ENCODE peak calls at places on chromosomes 1 and 21, in eight cellular contexts. Z, X, G, A, P, T, Q and W are unnamed samples.

GRCh38 chr1:61277129-61277801 is 194.9 kb downstream of the NFIA start:
- DNase-seq in G (no peak), Q (no peak), X (no peak), T (no peak), A (no peak), P (no peak), Z (no peak), W (no peak)

GRCh38 chr1:17365271-17365670 is 6.7 kb upstream of the PADI6 start:
- DNase-seq in Q (no peak), P (no peak), A (no peak), X (no peak), Z (no peak), T (no peak), G (no peak), W (no peak)

GRCh38 chr1:41481109-41481775 is 3.2 kb downstream of the EDN2 start:
- DNase-seq in A (no peak), G (no peak), X (no peak), P (no peak), T (no peak), Q (no peak), Z (no peak), W (no peak)

GRCh38 chr1:60903591-60903990 is 178.8 kb upstream of the NFIA start:
- DNase-seq in Z (no peak), G (no peak), Q (no peak), A (peak), X (peak), T (peak), P (peak), W (no peak)

GRCh38 chr21:38793926-38794713 is 11.6 kb upstream of the ETS2 start:
- DNase-seq in G (no peak), Q (no peak), X (peak), P (no peak), Z (no peak), A (no peak), T (no peak), W (no peak)

GRCh38 chr1:64942118-64942517 is 24.2 kb downstream of the JAK1 start:
- DNase-seq in Z (no peak), T (no peak), A (no peak), Q (no peak), G (no peak), X (no peak), P (no peak), W (no peak)

GRCh38 chr1:234309598-234310459 is 63.4 kb upstream of the COA6 start:
- DNase-seq in Z (no peak), A (no peak), X (peak), P (peak), G (peak), T (peak), Q (peak), W (peak)

GRCh38 chr1:41843378-41843777 is 75.3 kb downstream of the HIVEP3 start:
- DNase-seq in G (peak), Z (peak), Q (no peak), T (peak), X (no peak), A (no peak), P (peak), W (no peak)

GRCh38 chr1:32487182-32487581 is 22.3 kb downstream of the ZBTB8B start:
- DNase-seq in Q (no peak), A (no peak), P (no peak), Z (no peak), G (no peak), X (no peak), T (no peak), W (no peak)

GRCh38 chr1:65432918-65433317 is 12.4 kb downstream of the LEPR start:
- DNase-seq in P (no peak), Z (no peak), A (no peak), G (no peak), X (no peak), Q (no peak), T (no peak), W (no peak)

GRCh38 chr1:942411-942821 is 16.6 kb downstream of the NOC2L start:
- DNase-seq in Z (no peak), X (peak), Q (no peak), A (no peak), G (no peak), T (no peak), P (no peak), W (no peak)

GRCh38 chr1:37945743-37946702 is 830 bp downstream of the INPP5B start:
- DNase-seq in P (peak), G (peak), A (no peak), T (peak), X (peak), Q (peak), Z (peak), W (peak)

GRCh38 chr1:184329255-184329953 is 57.4 kb upstream of the C1orf21 start:
- DNase-seq in T (no peak), A (no peak), G (no peak), Z (no peak), Q (no peak), P (no peak), X (no peak), W (no peak)

GRCh38 chr1:184648160-184648855 is 106.3 kb downstream of the EDEM3 start:
- DNase-seq in Z (no peak), G (no peak), P (no peak), A (no peak), Q (no peak), T (no peak), X (no peak), W (no peak)

GRCh38 chr1:56877973-56878372 is 23.4 kb downstream of the C8A start:
- DNase-seq in A (no peak), P (peak), G (no peak), X (no peak), T (peak), Q (no peak), Z (no peak), W (no peak)

GRCh38 chr1:223504741-223505140 is 111.5 kb downstream of the CCDC185 start:
- DNase-seq in G (peak), T (peak), Q (no peak), Z (peak), P (peak), A (no peak), X (no peak), W (peak)

GRCh38 chr1:205750683-205751651 is 985 bp upstream of the NUCKS1 start:
- DNase-seq in P (no peak), Q (no peak), X (peak), T (no peak), Z (no peak), A (no peak), G (no peak), W (no peak)

GRCh38 chr1:40305871-40306270 is 11.2 kb downstream of the COL9A2 start:
- DNase-seq in A (no peak), X (no peak), T (no peak), Q (no peak), P (no peak), Z (no peak), G (no peak), W (no peak)

GRCh38 chr1:51754666-51755065 is 123.9 kb downstream of the NRDC start:
- DNase-seq in X (no peak), Q (no peak), Z (no peak), T (no peak), A (no peak), P (no peak), G (no peak), W (no peak)

GRCh38 chr1:228902781-228903572 is 167.7 kb downstream of the RHOU start:
- DNase-seq in Z (peak), A (peak), X (peak), G (peak), P (peak), T (peak), Q (no peak), W (peak)

GRCh38 chr1:30407862-30408580 is 315.4 kb downstream of the MATN1 start:
- DNase-seq in P (no peak), A (no peak), G (peak), T (no peak), Z (peak), X (no peak), Q (no peak), W (no peak)

GRCh38 chr1:38559180-38559874 is 300.2 kb downstream of the RRAGC start:
- DNase-seq in G (no peak), T (no peak), A (no peak), P (no peak), Q (peak), Z (no peak), X (peak), W (no peak)

GRCh38 chr1:23909412-23909811 is 3.8 kb downstream of the CNR2 start:
- DNase-seq in Z (no peak), Q (no peak), X (no peak), T (no peak), A (no peak), G (no peak), P (no peak), W (no peak)

GRCh38 chr1:215581896-215582295 is 14.8 kb downstream of the KCTD3 start:
- DNase-seq in Q (no peak), X (no peak), G (no peak), P (no peak), A (no peak), T (no peak), Z (no peak), W (no peak)

GRCh38 chr1:90370696-90371095 is 346.4 kb downstream of the BARHL2 start:
- DNase-seq in X (no peak), A (no peak), T (no peak), G (no peak), Z (peak), Q (no peak), P (peak), W (no peak)

GRCh38 chr1:77015748-77016341 is 148.6 kb downstream of the ST6GALNAC5 start:
- DNase-seq in X (no peak), Q (no peak), Z (no peak), G (no peak), P (no peak), A (no peak), T (no peak), W (no peak)

GRCh38 chr1:1206376-1207253 is at the start of gene TNFRSF18:
- DNase-seq in Z (no peak), T (peak), Q (peak), P (no peak), X (no peak), G (no peak), A (no peak), W (no peak)

GRCh38 chr1:174297351-174297750 is 138.0 kb downstream of the RABGAP1L start:
- DNase-seq in T (no peak), X (no peak), A (no peak), G (no peak), P (no peak), Q (no peak), Z (no peak), W (no peak)

GRCh38 chr1:192958871-192959270 is 100.3 kb downstream of the UCHL5 start:
- DNase-seq in G (peak), Z (no peak), P (peak), Q (no peak), A (no peak), X (no peak), T (peak), W (peak)

GRCh38 chr1:184541537-184542152 is 154.8 kb downstream of the C1orf21 start:
- DNase-seq in A (no peak), T (no peak), P (no peak), X (no peak), Z (no peak), Q (no peak), G (no peak), W (no peak)

GRCh38 chr1:200524092-200524491 is 96.5 kb downstream of the KIF14 start:
- DNase-seq in G (no peak), X (no peak), Z (no peak), Q (no peak), T (no peak), A (no peak), P (no peak), W (no peak)

GRCh38 chr1:244970236-244970652 is 105.9 kb upstream of the HNRNPU start:
- DNase-seq in X (peak), Z (no peak), A (no peak), Q (peak), P (peak), G (peak), T (peak), W (no peak)

GRCh38 chr1:212595787-212596714 is 12.5 kb upstream of the ATF3 start:
- DNase-seq in Z (peak), A (no peak), T (peak), P (peak), G (peak), Q (no peak), X (peak), W (peak)

GRCh38 chr1:117697220-117697781 is 91.5 kb downstream of the TENT5C start:
- DNase-seq in Z (no peak), G (no peak), P (no peak), Q (no peak), T (no peak), X (no peak), A (no peak), W (no peak)

GRCh38 chr1:107575226-107575625 is 389.8 kb downstream of the VAV3 start:
- DNase-seq in T (no peak), Q (no peak), P (no peak), G (no peak), X (no peak), A (no peak), Z (no peak), W (no peak)

GRCh38 chr1:84433253-84434080 is 35.2 kb downstream of the DNASE2B start:
- DNase-seq in Z (peak), A (peak), X (peak), P (peak), G (peak), T (peak), Q (no peak), W (peak)

GRCh38 chr1:84434756-84435142 is 36.5 kb downstream of the DNASE2B start:
- DNase-seq in Q (no peak), A (no peak), T (no peak), X (no peak), G (no peak), Z (no peak), P (no peak), W (no peak)

GRCh38 chr1:84435159-84435558 is 36.9 kb downstream of the DNASE2B start:
- DNase-seq in Q (no peak), X (no peak), T (no peak), G (no peak), A (no peak), P (no peak), Z (no peak), W (no peak)

GRCh38 chr1:84436907-84437667 is 38.8 kb downstream of the DNASE2B start:
- DNase-seq in Z (no peak), X (no peak), Q (no peak), G (no peak), T (no peak), P (no peak), A (no peak), W (no peak)

DNA sequence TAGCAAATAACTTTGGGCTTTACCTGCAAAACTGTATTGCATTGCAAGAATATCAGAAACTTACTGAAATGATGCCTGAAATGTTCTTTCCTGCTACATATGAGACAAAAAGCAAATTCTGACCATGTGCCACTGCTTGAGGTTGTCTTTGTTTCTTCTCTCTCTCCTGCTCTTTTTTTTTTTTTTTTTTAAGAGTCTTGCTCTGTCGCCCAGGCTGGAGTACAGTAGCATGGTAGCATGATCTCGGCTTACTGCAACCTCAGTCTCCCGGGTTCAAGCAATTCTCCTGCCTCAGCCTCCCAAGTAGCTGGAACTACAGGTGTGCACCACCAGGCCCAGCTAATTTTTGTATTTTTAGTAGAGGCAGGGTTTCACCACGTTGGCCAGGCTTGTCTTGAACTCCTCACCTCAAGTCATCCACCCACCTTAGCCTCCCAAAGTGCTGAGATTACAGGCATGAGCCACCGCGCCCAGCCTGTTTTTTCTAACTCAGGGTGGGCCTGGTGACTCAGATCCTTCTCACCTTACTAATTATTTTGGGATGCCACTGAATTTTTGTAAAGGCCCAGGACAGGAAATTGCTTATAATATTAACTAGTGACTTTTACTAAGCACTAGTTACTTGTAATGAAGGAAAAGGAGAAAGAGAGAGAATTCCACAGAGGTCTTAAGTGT is 35.9 kb downstream of the DNASE2B start:
- DNase-seq in X (no peak), Z (no peak), A (no peak), P (no peak), T (no peak), G (no peak), Q (no peak), W (no peak)
- TF ChIP-seq CTCF in X (no peak), Z (no peak), A (no peak), P (no peak), T (no peak), G (no peak), Q (no peak), W (no peak)

GRCh38 chr1:160746870-160747500 is 7.9 kb downstream of the SLAMF7 start:
- DNase-seq in P (no peak), Q (no peak), A (no peak), Z (no peak), G (no peak), T (no peak), X (no peak), W (no peak)

GRCh38 chr1:160748877-160749269 is 9.8 kb downstream of the SLAMF7 start:
- DNase-seq in X (no peak), P (no peak), Q (no peak), Z (no peak), A (no peak), T (no peak), G (no peak), W (no peak)

GRCh38 chr1:160750608-160751007 is 11.6 kb downstream of the SLAMF7 start:
- DNase-seq in P (no peak), T (no peak), A (no peak), X (no peak), Q (no peak), G (no peak), Z (no peak), W (no peak)

GRCh38 chr1:160747717-160748116 is 8.7 kb downstream of the SLAMF7 start:
- DNase-seq in G (no peak), P (no peak), Q (no peak), Z (no peak), A (no peak), T (no peak), X (no peak), W (no peak)

GRCh38 chr1:160748182-160748876 is 9.3 kb downstream of the SLAMF7 start:
- DNase-seq in X (no peak), P (no peak), Z (no peak), G (peak), Q (no peak), A (no peak), T (no peak), W (no peak)
- TF ChIP-seq CTCF in X (no peak), P (no peak), Z (peak), G (peak), Q (no peak), A (no peak), T (no peak), W (no peak)

GRCh38 chr1:155001438-155001687 is 1.2 kb upstream of the ZBTB7B start:
- DNase-seq in Q (no peak), T (no peak), G (no peak), A (no peak), P (no peak), Z (no peak), X (no peak), W (no peak)

GRCh38 chr1:155003227-155003765 is 694 bp downstream of the ZBTB7B start:
- DNase-seq in G (no peak), T (peak), Q (peak), A (no peak), X (peak), P (no peak), Z (no peak), W (no peak)

GRCh38 chr1:155002479-155003226 is at the start of gene ZBTB7B:
- DNase-seq in P (no peak), Q (peak), T (peak), Z (no peak), X (peak), G (no peak), A (peak), W (no peak)

GRCh38 chr1:155000725-155001437 is 1.7 kb upstream of the ZBTB7B start:
- DNase-seq in T (peak), A (peak), G (peak), Z (peak), Q (peak), P (peak), X (peak), W (no peak)

GRCh38 chr1:155001688-155002474 is 721 bp upstream of the ZBTB7B start:
- DNase-seq in G (peak), P (peak), A (peak), T (peak), Z (peak), Q (peak), X (peak), W (peak)
- TF ChIP-seq CTCF in G (peak), P (peak), A (peak), T (peak), Z (peak), Q (no peak), X (peak), W (peak)

DNA sequence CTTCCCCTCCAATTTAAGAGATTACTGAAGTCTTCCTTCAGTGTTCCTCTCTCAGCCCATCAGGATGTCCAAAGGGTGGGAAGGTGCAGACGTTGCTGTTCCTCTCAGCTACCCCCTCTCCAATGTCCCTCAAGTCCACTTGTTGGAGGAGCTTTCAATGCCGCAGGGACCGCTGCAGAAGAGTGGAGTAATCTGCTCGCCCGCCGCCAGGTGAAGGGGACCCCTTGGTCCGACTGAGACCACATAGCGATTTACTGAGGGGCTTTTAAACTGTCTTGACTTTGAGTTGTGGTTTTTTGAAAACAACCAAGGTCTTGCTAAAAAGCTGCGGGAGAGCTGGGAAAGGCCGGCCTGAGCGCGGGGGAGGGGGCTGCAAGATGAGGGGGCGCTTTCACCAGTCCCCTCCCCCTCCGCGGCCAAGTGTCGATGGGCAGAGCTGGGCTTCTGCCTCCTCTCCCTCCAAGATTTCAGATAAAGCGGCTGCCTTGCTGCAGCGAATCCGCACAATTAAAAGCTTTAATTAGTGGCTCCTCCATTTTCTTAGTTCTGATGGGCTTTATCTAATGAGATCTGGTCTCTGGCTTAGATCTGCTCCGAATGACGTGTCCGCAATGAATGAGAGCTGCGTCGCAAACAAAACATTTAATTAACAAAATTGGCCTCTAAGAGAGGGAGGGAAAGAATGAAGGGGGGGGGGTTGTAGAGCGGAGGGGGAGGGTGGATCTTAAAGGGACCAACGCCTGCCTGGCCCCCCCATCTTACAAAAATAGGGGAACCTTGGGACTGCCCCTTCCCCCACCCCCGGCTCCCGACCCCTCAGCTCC is 5.9 kb downstream of the LMO4 start:
- DNase-seq in G (no peak), Q (peak), Z (no peak), A (no peak), P (no peak), T (peak), X (peak), W (no peak)
- TF ChIP-seq CTCF in G (peak), Q (no peak), Z (no peak), A (no peak), P (no peak), T (peak), X (no peak), W (peak)

DNA sequence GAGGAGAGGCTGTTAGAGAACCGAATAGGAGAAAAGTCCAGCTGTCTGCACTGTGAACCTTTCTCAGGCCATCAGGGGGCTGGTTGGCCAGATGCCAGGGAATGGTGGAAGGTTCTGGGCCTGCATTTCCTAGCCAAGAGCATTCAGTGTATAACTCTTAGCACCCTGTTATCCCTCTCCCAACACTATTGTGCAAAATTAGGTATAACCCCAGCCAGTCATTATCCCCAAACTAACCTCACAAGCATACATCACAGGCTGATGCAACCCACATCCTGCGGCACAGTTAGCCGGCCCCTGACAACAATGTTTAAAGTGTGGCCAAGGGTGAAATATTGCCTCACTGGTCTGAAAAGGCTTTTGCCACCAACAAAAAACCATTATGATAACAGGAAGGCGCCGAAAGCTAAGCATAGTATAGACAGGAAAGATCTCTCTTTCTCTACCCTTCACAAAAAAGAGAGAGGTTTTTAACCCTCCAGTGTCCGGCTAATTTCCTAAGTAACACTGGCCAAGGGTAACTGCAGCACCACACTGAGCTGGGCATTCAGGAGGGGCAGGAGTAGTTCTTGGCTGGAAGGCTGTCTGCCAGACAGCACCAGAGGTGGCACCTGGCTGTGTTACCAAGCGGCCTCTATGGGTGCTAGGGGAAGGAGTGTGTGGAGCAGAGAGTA is 77.3 kb upstream of the BCAR3 start:
- DNase-seq in Z (peak), Q (no peak), A (no peak), P (peak), G (peak), T (peak), X (peak), W (no peak)
- TF ChIP-seq CTCF in Z (no peak), Q (no peak), A (no peak), P (no peak), G (peak), T (peak), X (no peak), W (no peak)